ENCODE peak calls at places on chromosomes 4 and X, in six cellular contexts. One of them, this sample, is unnamed.

GRCh38 chr4:8765084-8765483 is 106.6 kb downstream of the HMX1 start:
- DNase-seq in IMR-90: no peak
- DNase-seq in keratinocyte: no peak
- DNase-seq in NT2/D1: no peak
- DNase-seq in neural progenitor cell: no peak
- DNase-seq in colonic mucosa: no peak
- DNase-seq in this sample: peak

GRCh38 chr4:8268901-8269534 is 536 bp upstream of the HTRA3 start:
- DNase-seq in IMR-90: no peak
- DNase-seq in keratinocyte: no peak
- DNase-seq in NT2/D1: no peak
- DNase-seq in neural progenitor cell: no peak
- DNase-seq in colonic mucosa: no peak
- DNase-seq in this sample: no peak

GRCh38 chr4:149741186-149741831 is 74.3 kb downstream of the IQCM start:
- DNase-seq in IMR-90: no peak
- DNase-seq in keratinocyte: no peak
- DNase-seq in NT2/D1: no peak
- DNase-seq in neural progenitor cell: no peak
- DNase-seq in colonic mucosa: no peak
- DNase-seq in this sample: no peak

GRCh38 chr4:69773443-69773842 is 13.0 kb upstream of the SULT1B1 start:
- DNase-seq in IMR-90: no peak
- DNase-seq in keratinocyte: no peak
- DNase-seq in NT2/D1: no peak
- DNase-seq in neural progenitor cell: no peak
- DNase-seq in colonic mucosa: peak
- DNase-seq in this sample: no peak

GRCh38 chr4:37891221-37892159 is 606 bp downstream of the TBC1D1 start:
- DNase-seq in IMR-90: peak
- DNase-seq in keratinocyte: no peak
- DNase-seq in NT2/D1: no peak
- DNase-seq in neural progenitor cell: peak
- DNase-seq in colonic mucosa: peak
- DNase-seq in this sample: peak

GRCh38 chr4:16195209-16195608 is 31.1 kb downstream of the TAPT1 start:
- DNase-seq in IMR-90: no peak
- DNase-seq in keratinocyte: no peak
- DNase-seq in NT2/D1: no peak
- DNase-seq in neural progenitor cell: no peak
- DNase-seq in colonic mucosa: no peak
- DNase-seq in this sample: no peak

GRCh38 chrX:1103360-1103759 is 109.1 kb downstream of the CRLF2 start:
- DNase-seq in IMR-90: no peak
- DNase-seq in keratinocyte: no peak
- DNase-seq in NT2/D1: no peak
- DNase-seq in neural progenitor cell: no peak
- DNase-seq in colonic mucosa: no peak
- DNase-seq in this sample: no peak

GRCh38 chr4:4521069-4521468 is 20.8 kb downstream of the STX18 start:
- DNase-seq in IMR-90: no peak
- DNase-seq in keratinocyte: no peak
- DNase-seq in NT2/D1: no peak
- DNase-seq in neural progenitor cell: peak
- DNase-seq in colonic mucosa: no peak
- DNase-seq in this sample: no peak

GRCh38 chrX:19673334-19674040 is 158.2 kb upstream of the MAP3K15 start:
- DNase-seq in IMR-90: peak
- DNase-seq in keratinocyte: peak
- DNase-seq in NT2/D1: no peak
- DNase-seq in neural progenitor cell: no peak
- DNase-seq in colonic mucosa: peak
- DNase-seq in this sample: peak

GRCh38 chr4:76611611-76612010 is 176.6 kb downstream of the SHROOM3 start:
- DNase-seq in IMR-90: peak
- DNase-seq in keratinocyte: no peak
- DNase-seq in NT2/D1: no peak
- DNase-seq in neural progenitor cell: no peak
- DNase-seq in colonic mucosa: peak
- DNase-seq in this sample: peak

GRCh38 chr4:154184238-154184637 is 307.4 kb downstream of the DCHS2 start:
- DNase-seq in IMR-90: no peak
- DNase-seq in keratinocyte: no peak
- DNase-seq in NT2/D1: peak
- DNase-seq in neural progenitor cell: no peak
- DNase-seq in colonic mucosa: no peak
- DNase-seq in this sample: no peak

GRCh38 chr4:14787894-14788293 is 214.4 kb upstream of the CPEB2 start:
- DNase-seq in IMR-90: peak
- DNase-seq in keratinocyte: no peak
- DNase-seq in NT2/D1: peak
- DNase-seq in neural progenitor cell: no peak
- DNase-seq in colonic mucosa: no peak
- DNase-seq in this sample: no peak

GRCh38 chr4:183830438-183830985 is 74.6 kb upstream of the STOX2 start:
- DNase-seq in IMR-90: no peak
- DNase-seq in keratinocyte: no peak
- DNase-seq in NT2/D1: no peak
- DNase-seq in neural progenitor cell: no peak
- DNase-seq in colonic mucosa: no peak
- DNase-seq in this sample: no peak

GRCh38 chr4:48642421-48643144 is 137.5 kb downstream of the FRYL start:
- DNase-seq in IMR-90: peak
- DNase-seq in keratinocyte: no peak
- DNase-seq in NT2/D1: no peak
- DNase-seq in neural progenitor cell: no peak
- DNase-seq in colonic mucosa: no peak
- DNase-seq in this sample: no peak

GRCh38 chr4:37693030-37693429 is 6.9 kb upstream of the RELL1 start:
- DNase-seq in IMR-90: no peak
- DNase-seq in keratinocyte: no peak
- DNase-seq in NT2/D1: no peak
- DNase-seq in neural progenitor cell: no peak
- DNase-seq in colonic mucosa: no peak
- DNase-seq in this sample: no peak

GRCh38 chr4:68342139-68342538 is 7.8 kb downstream of the YTHDC1 start:
- DNase-seq in IMR-90: peak
- DNase-seq in keratinocyte: peak
- DNase-seq in NT2/D1: no peak
- DNase-seq in neural progenitor cell: peak
- DNase-seq in colonic mucosa: no peak
- DNase-seq in this sample: no peak

GRCh38 chr4:151930372-151930771 is 169.6 kb upstream of the GATB start:
- DNase-seq in IMR-90: no peak
- DNase-seq in keratinocyte: no peak
- DNase-seq in NT2/D1: no peak
- DNase-seq in neural progenitor cell: no peak
- DNase-seq in colonic mucosa: no peak
- DNase-seq in this sample: no peak

GRCh38 chr4:130814896-130815295 is 1718.9 kb downstream of the C4orf33 start:
- DNase-seq in IMR-90: no peak
- DNase-seq in keratinocyte: no peak
- DNase-seq in NT2/D1: no peak
- DNase-seq in neural progenitor cell: no peak
- DNase-seq in colonic mucosa: no peak
- DNase-seq in this sample: no peak

GRCh38 chr4:132865922-132866321 is 283.2 kb upstream of the PCDH10 start:
- DNase-seq in IMR-90: no peak
- DNase-seq in keratinocyte: no peak
- DNase-seq in NT2/D1: no peak
- DNase-seq in neural progenitor cell: no peak
- DNase-seq in colonic mucosa: no peak
- DNase-seq in this sample: no peak

GRCh38 chr4:184953971-184954370 is 64.3 kb upstream of the HELT start:
- DNase-seq in IMR-90: no peak
- DNase-seq in keratinocyte: peak
- DNase-seq in NT2/D1: no peak
- DNase-seq in neural progenitor cell: no peak
- DNase-seq in colonic mucosa: peak
- DNase-seq in this sample: no peak

GRCh38 chrX:107777536-107777832 is at the start of gene NCBP2L:
- DNase-seq in IMR-90: no peak
- DNase-seq in keratinocyte: no peak
- DNase-seq in NT2/D1: no peak
- DNase-seq in neural progenitor cell: no peak
- DNase-seq in colonic mucosa: no peak
- DNase-seq in this sample: no peak
- H3K9ac ChIP-seq in IMR-90: no peak
- H3K9ac ChIP-seq in keratinocyte: peak
- H3K9ac ChIP-seq in NT2/D1: peak
- H3K9ac ChIP-seq in neural progenitor cell: no peak
- H3K9ac ChIP-seq in colonic mucosa: peak
- H3K9ac ChIP-seq in this sample: peak

DNA sequence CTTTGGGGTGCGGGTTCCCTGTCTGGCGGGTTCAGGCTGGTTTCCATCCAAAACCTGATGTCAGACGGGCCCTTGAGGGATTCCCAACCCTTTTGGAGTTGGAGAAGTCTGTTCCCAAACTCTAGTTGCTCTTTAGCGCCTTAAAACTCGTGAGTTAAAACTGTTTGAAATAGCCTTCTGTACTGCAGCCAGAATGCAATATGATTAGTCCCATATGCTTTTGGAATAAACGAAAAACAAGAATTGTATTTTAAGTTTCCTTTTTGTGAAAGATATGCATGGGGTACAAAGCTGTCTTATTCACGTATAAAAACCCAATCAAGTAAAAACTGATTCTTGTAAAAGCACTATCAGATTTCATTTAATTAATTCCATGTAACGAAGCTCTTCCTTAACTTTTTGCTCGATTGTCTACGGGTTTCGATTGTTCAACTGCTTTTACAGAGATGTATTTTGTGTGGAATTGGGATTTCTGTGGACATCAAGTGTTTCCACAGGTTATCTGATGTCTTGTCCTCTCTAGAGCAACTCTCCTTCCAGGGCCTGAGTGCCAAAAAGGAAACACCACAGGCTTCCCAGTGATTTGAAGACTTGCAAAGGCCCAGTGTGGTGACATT is 49.5 kb downstream of the CLDN34 start:
- DNase-seq in IMR-90: no peak
- DNase-seq in keratinocyte: no peak
- DNase-seq in NT2/D1: no peak
- DNase-seq in neural progenitor cell: peak
- DNase-seq in colonic mucosa: no peak
- DNase-seq in this sample: no peak
- H3K9ac ChIP-seq in IMR-90: peak
- H3K9ac ChIP-seq in keratinocyte: peak
- H3K9ac ChIP-seq in NT2/D1: peak
- H3K9ac ChIP-seq in neural progenitor cell: no peak
- H3K9ac ChIP-seq in colonic mucosa: peak
- H3K9ac ChIP-seq in this sample: no peak

GRCh38 chr4:98997176-98997575 is 1.7 kb downstream of the METAP1 start:
- DNase-seq in IMR-90: no peak
- DNase-seq in keratinocyte: no peak
- DNase-seq in NT2/D1: no peak
- DNase-seq in neural progenitor cell: no peak
- DNase-seq in colonic mucosa: no peak
- DNase-seq in this sample: no peak
- H3K9ac ChIP-seq in IMR-90: no peak
- H3K9ac ChIP-seq in keratinocyte: peak
- H3K9ac ChIP-seq in NT2/D1: no peak
- H3K9ac ChIP-seq in neural progenitor cell: no peak
- H3K9ac ChIP-seq in colonic mucosa: peak
- H3K9ac ChIP-seq in this sample: no peak

DNA sequence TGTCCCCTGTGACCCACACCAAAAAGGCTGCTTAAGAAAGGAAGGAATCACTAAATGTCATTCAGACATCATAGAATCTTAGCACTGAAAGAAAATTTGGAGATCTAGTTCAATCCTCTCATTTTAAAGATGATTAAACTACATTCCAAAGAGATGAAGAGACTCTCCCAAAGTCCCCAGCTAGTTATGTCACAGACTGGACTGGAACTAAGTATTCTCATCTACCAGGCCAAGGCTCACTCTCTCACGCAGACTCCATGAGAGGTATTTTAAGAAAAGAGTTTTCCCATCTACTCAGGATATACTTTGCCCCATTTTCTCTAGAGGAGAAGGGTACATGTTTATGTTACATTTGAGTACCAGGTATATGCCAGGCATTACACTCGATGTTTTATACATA is 6.9 kb downstream of the FABP2 start:
- DNase-seq in IMR-90: peak
- DNase-seq in keratinocyte: no peak
- DNase-seq in NT2/D1: no peak
- DNase-seq in neural progenitor cell: no peak
- DNase-seq in colonic mucosa: no peak
- DNase-seq in this sample: no peak
- H3K9ac ChIP-seq in IMR-90: no peak
- H3K9ac ChIP-seq in keratinocyte: no peak
- H3K9ac ChIP-seq in NT2/D1: no peak
- H3K9ac ChIP-seq in neural progenitor cell: no peak
- H3K9ac ChIP-seq in colonic mucosa: no peak
- H3K9ac ChIP-seq in this sample: no peak